ENCODE peak calls at places on chromosome 12, in six cellular contexts. W, K, N, Z, D and S are unnamed samples.

GRCh38 chr12:120161852-120162251 is 32.7 kb downstream of the GCN1 start:
- DNase-seq in W (no peak), K (no peak), N (no peak), Z (no peak), D (no peak), S (no peak)

GRCh38 chr12:52190860-52191729 is 719 bp downstream of the KRT80 start:
- DNase-seq in W (no peak), K (no peak), N (peak), Z (peak), D (no peak), S (no peak)

GRCh38 chr12:131636266-131636665 is 74.6 kb upstream of the SFSWAP start:
- DNase-seq in W (no peak), K (no peak), N (no peak), Z (no peak), D (no peak), S (no peak)

GRCh38 chr12:131074221-131075083 is 120.7 kb downstream of the ADGRD1 start:
- DNase-seq in W (peak), K (peak), N (no peak), Z (no peak), D (peak), S (no peak)

GRCh38 chr12:4145990-4146859 is 127.3 kb upstream of the CCND2 start:
- DNase-seq in W (no peak), K (no peak), N (no peak), Z (no peak), D (peak), S (no peak)

GRCh38 chr12:117596968-117597367 is 235.5 kb upstream of the NOS1 start:
- DNase-seq in W (no peak), K (no peak), N (no peak), Z (no peak), D (no peak), S (no peak)

GRCh38 chr12:116339800-116340371 is 62.4 kb upstream of the MED13L start:
- DNase-seq in W (no peak), K (peak), N (no peak), Z (no peak), D (no peak), S (no peak)

GRCh38 chr12:57740656-57741412 is 2.3 kb upstream of the AGAP2 start:
- DNase-seq in W (no peak), K (no peak), N (no peak), Z (no peak), D (peak), S (no peak)

GRCh38 chr12:9909724-9910123 is 22.4 kb downstream of the CLEC2A start:
- DNase-seq in W (no peak), K (no peak), N (no peak), Z (no peak), D (no peak), S (no peak)

GRCh38 chr12:130246560-130246959 is 84.3 kb downstream of the FZD10 start:
- DNase-seq in W (no peak), K (no peak), N (no peak), Z (no peak), D (no peak), S (no peak)

GRCh38 chr12:127411141-127411915 is 855.6 kb upstream of the TMEM132C start:
- DNase-seq in W (no peak), K (no peak), N (no peak), Z (no peak), D (no peak), S (no peak)

GRCh38 chr12:51752490-51752889 is 96.0 kb downstream of the FIGNL2 start:
- DNase-seq in W (peak), K (peak), N (no peak), Z (no peak), D (no peak), S (no peak)

GRCh38 chr12:56522486-56523193 is 1.0 kb downstream of the RBMS2 start:
- DNase-seq in W (no peak), K (peak), N (no peak), Z (peak), D (no peak), S (no peak)

GRCh38 chr12:130961921-130962326 is 8.2 kb downstream of the ADGRD1 start:
- DNase-seq in W (peak), K (no peak), N (no peak), Z (no peak), D (no peak), S (no peak)

GRCh38 chr12:40446385-40446784 is 221.6 kb downstream of the LRRK2 start:
- DNase-seq in W (no peak), K (peak), N (no peak), Z (peak), D (peak), S (no peak)

GRCh38 chr12:32680787-32681186 is 1.7 kb downstream of the DNM1L start:
- DNase-seq in W (no peak), K (no peak), N (no peak), Z (no peak), D (no peak), S (no peak)

GRCh38 chr12:106710143-106710893 is 64.2 kb upstream of the RIC8B start:
- DNase-seq in W (no peak), K (no peak), N (no peak), Z (no peak), D (no peak), S (no peak)

GRCh38 chr12:64181504-64182291 is 40.4 kb downstream of the KICS2 start:
- DNase-seq in W (peak), K (peak), N (no peak), Z (peak), D (no peak), S (no peak)

GRCh38 chr12:64679487-64679983 is 69.2 kb downstream of the RASSF3 start:
- DNase-seq in W (peak), K (peak), N (no peak), Z (peak), D (no peak), S (no peak)

GRCh38 chr12:13436182-13436581 is 239.7 kb downstream of the EMP1 start:
- DNase-seq in W (no peak), K (no peak), N (no peak), Z (no peak), D (no peak), S (no peak)

DNA sequence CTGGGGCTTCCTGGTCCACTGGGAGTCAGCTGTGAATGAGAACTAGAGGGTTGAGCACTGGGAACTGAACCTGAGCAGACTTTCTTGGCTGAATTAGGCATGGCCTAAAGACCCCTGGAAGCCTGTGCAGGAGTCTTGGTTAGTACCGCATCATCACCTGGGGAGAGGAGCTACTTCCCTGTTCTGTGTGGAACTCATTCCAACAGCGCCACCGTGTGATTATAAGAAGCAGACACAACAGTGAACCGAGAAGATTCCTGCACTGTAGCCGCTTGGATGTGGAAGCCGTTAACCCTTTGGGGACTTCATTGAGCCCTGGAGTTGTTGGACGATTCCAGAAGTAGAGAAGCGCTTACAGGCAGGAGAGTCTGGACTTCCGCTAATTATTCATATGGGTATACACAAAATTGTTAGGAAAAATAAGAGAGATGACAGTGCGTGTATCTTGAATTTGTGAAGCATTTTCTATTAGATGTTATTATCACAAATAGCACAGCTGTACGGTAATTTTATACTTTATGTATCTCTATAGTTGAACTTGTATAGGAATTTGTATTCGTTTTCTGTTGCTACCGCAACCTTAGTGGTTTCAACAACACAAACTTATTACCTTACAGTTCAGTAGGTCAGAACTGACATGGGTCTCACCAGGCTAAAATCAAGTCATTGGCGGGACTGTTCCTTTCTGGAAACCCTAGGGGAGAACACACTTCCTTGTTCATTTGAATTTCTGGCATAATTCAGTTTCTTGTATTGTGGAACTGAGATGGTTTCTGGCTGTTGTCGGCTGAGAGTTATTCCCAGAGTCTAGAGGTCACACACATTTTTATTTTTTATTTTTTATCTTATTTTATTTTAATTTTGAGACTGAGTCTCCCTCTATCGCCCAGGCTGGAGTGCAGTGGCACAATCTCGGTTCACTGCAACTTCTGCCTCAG is 100.7 kb downstream of the C2CD5 start:
- DNase-seq in W (peak), K (peak), N (peak), Z (peak), D (peak), S (no peak)
- TF ChIP-seq CTCF in W (peak), K (peak), N (peak), Z (peak), D (peak), S (peak)

GRCh38 chr12:103751171-103751570 is 89.9 kb downstream of the NT5DC3 start:
- DNase-seq in W (no peak), K (no peak), N (no peak), Z (peak), D (no peak), S (no peak)
- TF ChIP-seq CTCF in W (no peak), K (no peak), N (peak), Z (peak), D (no peak), S (peak)

GRCh38 chr12:42584539-42585174 is 4.9 kb downstream of the PRICKLE1 start:
- DNase-seq in W (no peak), K (peak), N (no peak), Z (no peak), D (no peak), S (no peak)

GRCh38 chr12:42585175-42585845 is 4.2 kb downstream of the PRICKLE1 start:
- DNase-seq in W (no peak), K (no peak), N (no peak), Z (no peak), D (no peak), S (no peak)

GRCh38 chr12:42587564-42588307 is 1.8 kb downstream of the PRICKLE1 start:
- DNase-seq in W (no peak), K (peak), N (peak), Z (no peak), D (no peak), S (no peak)

GRCh38 chr12:42585846-42586226 is 3.7 kb downstream of the PRICKLE1 start:
- DNase-seq in W (no peak), K (no peak), N (no peak), Z (no peak), D (no peak), S (no peak)

GRCh38 chr12:42586268-42586667 is 3.3 kb downstream of the PRICKLE1 start:
- DNase-seq in W (no peak), K (no peak), N (no peak), Z (no peak), D (no peak), S (no peak)
- TF ChIP-seq CTCF in W (no peak), K (peak), N (no peak), Z (no peak), D (no peak), S (no peak)

DNA sequence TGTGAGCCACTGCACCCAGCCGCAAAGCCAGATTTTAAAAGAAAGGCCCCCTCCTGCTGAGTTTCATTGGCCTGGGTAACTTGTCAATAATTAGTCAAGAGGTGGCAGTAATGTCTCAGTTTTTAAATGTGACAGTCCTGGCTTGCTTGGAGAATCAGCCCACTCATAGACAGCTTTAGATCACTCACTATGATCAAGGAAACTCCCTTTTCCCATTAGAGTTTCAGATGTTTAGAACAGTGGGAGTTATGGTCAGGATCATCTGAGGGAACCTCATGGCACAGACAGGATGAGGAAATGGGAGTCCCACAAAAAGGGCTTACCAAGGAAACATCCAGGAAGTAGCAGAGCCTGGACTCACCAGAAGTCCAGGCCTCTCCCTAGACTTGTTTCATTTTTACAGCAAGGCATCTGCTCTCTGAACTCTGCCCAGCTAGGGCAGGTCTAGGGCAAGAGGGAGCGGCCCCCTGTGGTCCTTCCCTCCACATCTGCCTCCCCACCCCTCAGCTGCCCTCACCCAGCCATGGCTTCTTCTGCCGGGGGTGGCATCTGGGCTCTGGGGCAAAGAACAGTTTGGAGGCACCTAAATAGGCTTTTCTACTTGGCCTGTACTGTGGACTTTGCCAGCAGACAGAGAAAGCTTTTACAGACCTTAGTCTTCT is 11.2 kb downstream of the BCL2L14 start:
- DNase-seq in W (no peak), K (peak), N (no peak), Z (peak), D (peak), S (peak)
- TF ChIP-seq CTCF in W (no peak), K (no peak), N (no peak), Z (peak), D (no peak), S (peak)

DNA sequence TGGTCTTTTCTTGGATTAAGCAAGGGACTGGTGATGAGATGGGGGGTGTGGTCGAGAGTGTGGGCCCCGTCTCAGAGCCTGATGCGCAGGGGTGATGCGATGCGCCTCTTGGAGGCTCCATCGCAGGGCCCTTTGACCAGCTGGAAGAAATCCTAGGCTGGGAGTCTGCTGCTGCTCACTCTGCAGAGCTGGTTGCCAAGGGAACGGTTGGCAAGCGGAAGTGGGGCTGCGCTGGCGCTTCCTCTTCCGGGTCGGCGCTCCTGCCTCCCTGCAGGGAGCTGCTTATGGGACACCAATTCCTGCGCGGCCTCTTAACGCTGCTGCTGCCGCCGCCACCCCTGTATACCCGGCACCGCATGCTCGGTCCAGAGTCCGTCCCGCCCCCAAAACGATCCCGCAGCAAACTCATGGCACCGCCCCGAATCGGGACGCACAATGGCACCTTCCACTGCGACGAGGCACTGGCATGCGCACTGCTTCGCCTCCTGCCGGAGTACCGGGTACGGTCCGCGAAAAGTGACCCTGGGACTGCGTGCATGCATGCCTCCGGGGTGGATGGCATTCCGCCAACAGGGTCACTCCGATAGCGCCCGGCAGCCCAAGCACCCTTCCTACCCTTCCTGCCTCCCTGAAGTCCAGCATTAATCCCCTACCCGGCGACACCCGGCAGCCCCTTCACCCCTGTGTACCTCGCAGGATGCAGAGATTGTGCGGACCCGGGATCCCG is at the start of gene MYG1:
- DNase-seq in W (peak), K (peak), N (peak), Z (peak), D (peak), S (peak)
- TF ChIP-seq CTCF in W (no peak), K (peak), N (no peak), Z (no peak), D (no peak), S (no peak)

DNA sequence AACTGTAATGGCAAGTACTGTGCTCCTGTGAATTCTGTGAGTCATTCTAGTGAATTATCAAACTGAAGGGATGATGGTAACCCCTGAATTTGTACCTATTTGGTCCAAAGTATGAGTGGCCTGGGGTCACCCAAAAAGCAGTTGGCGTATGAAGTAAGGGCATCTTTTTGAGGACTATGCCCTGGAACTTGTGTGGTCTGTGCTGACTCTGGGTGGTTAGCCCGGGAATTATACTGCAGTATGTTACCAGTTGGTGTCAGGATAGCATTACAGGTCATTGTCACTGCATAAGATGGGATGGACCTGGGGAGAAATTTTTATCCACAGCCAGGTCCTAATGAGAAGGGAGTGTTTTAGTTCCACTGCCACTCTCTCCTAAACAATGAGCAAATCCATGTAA is 174.7 kb downstream of the SSPN start:
- DNase-seq in W (no peak), K (no peak), N (no peak), Z (no peak), D (no peak), S (no peak)
- TF ChIP-seq CTCF in W (no peak), K (no peak), N (no peak), Z (no peak), D (no peak), S (no peak)

GRCh38 chr12:6921539-6921938 is 6.2 kb upstream of the ATN1 start:
- DNase-seq in W (no peak), K (no peak), N (no peak), Z (no peak), D (no peak), S (no peak)

GRCh38 chr12:6917491-6918231 is 3.3 kb downstream of the ENO2 start:
- DNase-seq in W (no peak), K (no peak), N (no peak), Z (no peak), D (no peak), S (no peak)

GRCh38 chr12:6916426-6917200 is 2.2 kb downstream of the ENO2 start:
- DNase-seq in W (no peak), K (no peak), N (no peak), Z (no peak), D (no peak), S (no peak)

GRCh38 chr12:6921996-6922935 is 5.5 kb upstream of the ATN1 start:
- DNase-seq in W (no peak), K (no peak), N (no peak), Z (no peak), D (no peak), S (no peak)

DNA sequence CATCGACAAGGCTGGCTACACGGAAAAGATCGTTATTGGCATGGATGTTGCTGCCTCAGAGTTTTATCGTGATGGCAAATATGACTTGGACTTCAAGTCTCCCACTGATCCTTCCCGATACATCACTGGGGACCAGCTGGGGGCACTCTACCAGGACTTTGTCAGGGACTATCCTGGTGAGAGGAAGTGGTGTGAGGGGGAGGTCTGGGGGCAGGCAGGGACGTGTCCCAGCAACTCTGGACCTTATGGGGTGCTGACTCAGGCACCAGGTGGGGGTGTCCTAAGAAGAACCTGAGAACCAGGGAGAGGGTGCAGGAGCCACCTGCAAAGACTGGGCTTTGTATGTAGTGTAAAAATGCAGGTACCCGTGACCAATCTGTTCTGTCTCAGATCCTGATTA is 5.2 kb downstream of the ENO2 start:
- DNase-seq in W (no peak), K (no peak), N (no peak), Z (no peak), D (no peak), S (no peak)
- TF ChIP-seq CTCF in W (no peak), K (no peak), N (no peak), Z (no peak), D (no peak), S (no peak)